ENCODE peak calls at places on chromosomes 12 and 14, in nine cellular contexts. Q is cardiac fibroblast, B is iris pigment epithelial cell, P is iPS DF 19.7, W is ureter, Y is DMS79 treated with DMSO at 0.1 percent for 48 hours, R is heart right ventricle, M is H9, N is caudate nucleus. S is an unnamed sample.

GRCh38 chr14:24317141-24317927 is 6.0 kb downstream of the LTB4R start:
- DNase-seq in Q (peak), B (no peak), P (no peak), W (no peak), Y (no peak), R (no peak), M (no peak), N (no peak), S (peak)

GRCh38 chr12:107196681-107197080 is 103.3 kb upstream of the CRY1 start:
- DNase-seq in Q (no peak), B (peak), P (no peak), W (no peak), Y (no peak), R (no peak), M (no peak), N (no peak), S (peak)

GRCh38 chr12:121949643-121950397 is 31.4 kb downstream of the CFAP251 start:
- DNase-seq in Q (peak), B (peak), P (no peak), W (no peak), Y (no peak), R (no peak), M (no peak), N (no peak), S (peak)

GRCh38 chr12:91620949-91621348 is 438.3 kb upstream of the DCN start:
- DNase-seq in Q (peak), B (no peak), P (no peak), W (no peak), Y (no peak), R (no peak), M (no peak), N (no peak), S (no peak)

GRCh38 chr14:35549551-35549950 is 15.6 kb downstream of the INSM2 start:
- DNase-seq in Q (no peak), B (no peak), P (no peak), W (no peak), Y (no peak), R (no peak), M (no peak), N (no peak), S (no peak)

GRCh38 chr12:30400349-30400748 is 295.3 kb downstream of the IPO8 start:
- DNase-seq in Q (no peak), B (no peak), P (no peak), W (no peak), Y (no peak), R (no peak), M (no peak), N (no peak), S (no peak)

GRCh38 chr14:64196668-64197411 is 97.3 kb downstream of the ESR2 start:
- DNase-seq in Q (peak), B (peak), P (peak), W (no peak), Y (peak), R (peak), M (peak), N (peak), S (peak)

GRCh38 chr12:71090971-71091370 is 66.8 kb downstream of the TSPAN8 start:
- DNase-seq in Q (no peak), B (no peak), P (no peak), W (no peak), Y (no peak), R (no peak), M (no peak), N (no peak), S (no peak)

GRCh38 chr12:55654506-55655224 is 18.0 kb downstream of the OR10P1 start:
- DNase-seq in Q (no peak), B (no peak), P (no peak), W (no peak), Y (no peak), R (no peak), M (no peak), N (no peak), S (no peak)

GRCh38 chr14:104724981-104725771 is 1.1 kb downstream of the ADSS1 start:
- DNase-seq in Q (peak), B (peak), P (peak), W (no peak), Y (no peak), R (peak), M (peak), N (no peak), S (peak)

GRCh38 chr12:80299976-80300375 is 144.1 kb upstream of the PTPRQ start:
- DNase-seq in Q (no peak), B (no peak), P (no peak), W (no peak), Y (no peak), R (no peak), M (no peak), N (no peak), S (peak)

GRCh38 chr12:104519190-104519857 is 62.6 kb downstream of the CHST11 start:
- DNase-seq in Q (no peak), B (no peak), P (no peak), W (no peak), Y (no peak), R (no peak), M (no peak), N (no peak), S (no peak)

GRCh38 chr12:48815281-48816110 is 2.8 kb upstream of the CACNB3 start:
- DNase-seq in Q (peak), B (peak), P (no peak), W (peak), Y (peak), R (peak), M (peak), N (no peak), S (peak)

GRCh38 chr14:79278798-79279644 is 932.3 kb downstream of the DIO2 start:
- DNase-seq in Q (peak), B (peak), P (peak), W (peak), Y (peak), R (peak), M (peak), N (peak), S (peak)

GRCh38 chr12:52531563-52532300 is 11.5 kb upstream of the KRT5 start:
- DNase-seq in Q (no peak), B (no peak), P (no peak), W (no peak), Y (no peak), R (no peak), M (no peak), N (no peak), S (no peak)

GRCh38 chr14:70640938-70641547 is 673 bp upstream of the TTC9 start:
- DNase-seq in Q (no peak), B (peak), P (no peak), W (no peak), Y (peak), R (no peak), M (peak), N (no peak), S (peak)

GRCh38 chr14:70086685-70087379 is 101.9 kb downstream of the SLC8A3 start:
- DNase-seq in Q (peak), B (peak), P (no peak), W (no peak), Y (peak), R (no peak), M (peak), N (no peak), S (peak)

GRCh38 chr12:92445253-92446081 is 257.3 kb upstream of the PLEKHG7 start:
- DNase-seq in Q (peak), B (no peak), P (no peak), W (no peak), Y (no peak), R (no peak), M (no peak), N (no peak), S (no peak)

GRCh38 chr12:1907652-1908611 is 10.5 kb downstream of the CACNA2D4 start:
- DNase-seq in Q (no peak), B (no peak), P (no peak), W (peak), Y (no peak), R (no peak), M (peak), N (no peak), S (no peak)

GRCh38 chr12:72523754-72524153 is 251.6 kb downstream of the TRHDE start:
- DNase-seq in Q (no peak), B (no peak), P (no peak), W (no peak), Y (no peak), R (no peak), M (no peak), N (no peak), S (no peak)

GRCh38 chr12:113098428-113099028 is 37.0 kb downstream of the RASAL1 start:
- DNase-seq in Q (peak), B (peak), P (peak), W (peak), Y (peak), R (peak), M (peak), N (peak), S (peak)

GRCh38 chr14:43754838-43755237 is 752.2 kb downstream of the FSCB start:
- DNase-seq in Q (no peak), B (no peak), P (peak), W (no peak), Y (no peak), R (no peak), M (peak), N (no peak), S (no peak)

GRCh38 chr14:56390859-56391258 is 188.7 kb upstream of the TMEM260 start:
- DNase-seq in Q (no peak), B (no peak), P (peak), W (no peak), Y (no peak), R (no peak), M (no peak), N (no peak), S (no peak)

GRCh38 chr12:50482566-50482965 is 22.2 kb upstream of the DIP2B start:
- DNase-seq in Q (no peak), B (no peak), P (no peak), W (no peak), Y (no peak), R (no peak), M (no peak), N (no peak), S (no peak)

GRCh38 chr14:96084796-96085195 is 45.6 kb downstream of the C14orf132 start:
- DNase-seq in Q (no peak), B (no peak), P (no peak), W (no peak), Y (peak), R (no peak), M (no peak), N (no peak), S (no peak)

GRCh38 chr12:102300824-102301461 is 103.3 kb upstream of the PMCH start:
- DNase-seq in Q (peak), B (peak), P (peak), W (no peak), Y (no peak), R (no peak), M (peak), N (no peak), S (peak)

GRCh38 chr12:55933158-55933798 is 2.3 kb downstream of the DGKA start:
- DNase-seq in Q (peak), B (no peak), P (no peak), W (peak), Y (no peak), R (no peak), M (no peak), N (no peak), S (peak)

GRCh38 chr12:75245108-75245507 is 35.5 kb upstream of the KCNC2 start:
- DNase-seq in Q (no peak), B (no peak), P (no peak), W (no peak), Y (no peak), R (no peak), M (no peak), N (no peak), S (no peak)

GRCh38 chr14:24398943-24399801 is at the start of gene NYNRIN:
- DNase-seq in Q (no peak), B (peak), P (no peak), W (peak), Y (peak), R (peak), M (peak), N (no peak), S (peak)

GRCh38 chr14:85175556-85175955 is 354.4 kb upstream of the FLRT2 start:
- DNase-seq in Q (peak), B (peak), P (no peak), W (no peak), Y (no peak), R (no peak), M (no peak), N (no peak), S (peak)

GRCh38 chr14:101780887-101781239 is 19.4 kb downstream of the PPP2R5C start:
- DNase-seq in Q (no peak), B (no peak), P (no peak), W (no peak), Y (no peak), R (no peak), M (peak), N (no peak), S (peak)

GRCh38 chr12:41402804-41403203 is 214.7 kb downstream of the PDZRN4 start:
- DNase-seq in Q (no peak), B (peak), P (no peak), W (no peak), Y (no peak), R (no peak), M (no peak), N (no peak), S (peak)

GRCh38 chr12:103705098-103705497 is 118.0 kb downstream of the STAB2 start:
- DNase-seq in Q (no peak), B (no peak), P (no peak), W (no peak), Y (no peak), R (no peak), M (no peak), N (no peak), S (no peak)

GRCh38 chr14:49960453-49960852 is 67.6 kb downstream of the ARF6 start:
- DNase-seq in Q (no peak), B (no peak), P (no peak), W (no peak), Y (peak), R (no peak), M (no peak), N (no peak), S (no peak)

S was measured in GM23248.